ENCODE peak calls at places on chromosomes 6 and 20, in nine cellular contexts. O is fibroblast of the aortic adventitia, D is brain microvascular endothelial cell, M is lower leg skin, E is fibroblast of pulmonary artery, L is AG10803, B is mammary epithelial cell, T is neural progenitor cell, S is endothelial cell of umbilical vein. V is an unnamed sample.

GRCh38 chr6:156109713-156110112 is 654.1 kb upstream of the NOX3 start:
- DNase-seq in O (peak), D (no peak), M (no peak), E (no peak), L (no peak), B (no peak), T (no peak), S (peak), V (no peak)

GRCh38 chr20:17643531-17644188 is 38.4 kb downstream of the RRBP1 start:
- DNase-seq in O (peak), D (peak), M (no peak), E (no peak), L (no peak), B (no peak), T (no peak), S (peak), V (no peak)

GRCh38 chr6:17907467-17908229 is 79.8 kb downstream of the KIF13A start:
- DNase-seq in O (peak), D (peak), M (peak), E (peak), L (peak), B (peak), T (no peak), S (no peak), V (no peak)

GRCh38 chr6:125197795-125198269 is 44.3 kb downstream of the TPD52L1 start:
- DNase-seq in O (peak), D (peak), M (no peak), E (peak), L (peak), B (peak), T (no peak), S (peak), V (peak)

GRCh38 chr20:10427060-10427692 is 6.8 kb downstream of the MKKS start:
- DNase-seq in O (peak), D (peak), M (no peak), E (peak), L (peak), B (peak), T (peak), S (peak), V (peak)

GRCh38 chr20:1210501-1210900 is 7.2 kb downstream of the C20orf202 start:
- DNase-seq in O (no peak), D (no peak), M (no peak), E (no peak), L (no peak), B (no peak), T (no peak), S (no peak), V (no peak)

GRCh38 chr6:39050453-39051112 is 2.0 kb downstream of the GLP1R start:
- DNase-seq in O (no peak), D (no peak), M (no peak), E (no peak), L (no peak), B (peak), T (no peak), S (no peak), V (no peak)

GRCh38 chr6:166688901-166689300 is 61.9 kb upstream of the RPS6KA2 start:
- DNase-seq in O (no peak), D (no peak), M (no peak), E (no peak), L (no peak), B (no peak), T (no peak), S (no peak), V (no peak)

GRCh38 chr20:59403962-59404314 is 103.5 kb downstream of the EDN3 start:
- DNase-seq in O (no peak), D (no peak), M (no peak), E (no peak), L (no peak), B (no peak), T (no peak), S (no peak), V (no peak)
- TF ChIP-seq CTCF in O (no peak), D (no peak), M (no peak), E (no peak), L (no peak), B (no peak), T (no peak), S (no peak), V (no peak)

DNA sequence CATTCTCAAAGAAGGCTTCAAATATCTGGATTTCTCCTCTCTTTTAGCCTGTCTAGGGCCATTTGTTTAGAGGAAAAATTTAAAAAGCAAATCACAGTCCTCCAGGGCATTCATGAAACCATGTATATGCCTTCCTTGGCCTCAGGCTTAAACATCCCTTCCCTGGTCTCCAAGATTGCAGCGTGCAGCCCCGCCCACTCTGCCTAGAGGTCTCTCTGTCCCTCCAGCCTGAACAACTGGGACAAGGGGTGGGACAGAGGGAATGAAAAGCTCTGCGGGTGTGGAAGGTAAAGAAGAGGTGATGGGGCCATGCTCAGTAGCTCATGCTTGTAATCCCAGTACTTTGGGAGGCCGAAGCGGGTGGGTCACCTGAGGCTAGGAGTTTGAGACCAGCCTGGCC is 9.8 kb upstream of the CBFA2T2 start:
- DNase-seq in O (no peak), D (no peak), M (no peak), E (no peak), L (no peak), B (no peak), T (peak), S (no peak), V (no peak)
- H3K4me3 ChIP-seq in O (no peak), D (no peak), M (no peak), E (no peak), L (no peak), B (no peak), T (no peak), S (no peak), V (no peak)

GRCh38 chr20:21520702-21521595 is 7.1 kb upstream of the NKX2-2 start:
- DNase-seq in O (peak), D (no peak), M (no peak), E (no peak), L (peak), B (no peak), T (peak), S (no peak), V (no peak)
- TF ChIP-seq CTCF in O (no peak), D (no peak), M (no peak), E (no peak), L (no peak), B (no peak), T (peak), S (no peak), V (no peak)

GRCh38 chr20:36632147-36632486 is 13.9 kb downstream of the SLA2 start:
- DNase-seq in O (no peak), D (no peak), M (no peak), E (no peak), L (no peak), B (no peak), T (no peak), S (no peak), V (no peak)

GRCh38 chr20:36628076-36628475 is 17.9 kb downstream of the SLA2 start:
- DNase-seq in O (no peak), D (peak), M (no peak), E (no peak), L (no peak), B (no peak), T (no peak), S (no peak), V (no peak)

GRCh38 chr20:36631651-36632050 is 14.3 kb downstream of the SLA2 start:
- DNase-seq in O (no peak), D (no peak), M (no peak), E (no peak), L (peak), B (peak), T (no peak), S (no peak), V (no peak)

GRCh38 chr20:36632487-36633284 is 13.3 kb downstream of the SLA2 start:
- DNase-seq in O (no peak), D (no peak), M (no peak), E (no peak), L (no peak), B (no peak), T (peak), S (no peak), V (no peak)

DNA sequence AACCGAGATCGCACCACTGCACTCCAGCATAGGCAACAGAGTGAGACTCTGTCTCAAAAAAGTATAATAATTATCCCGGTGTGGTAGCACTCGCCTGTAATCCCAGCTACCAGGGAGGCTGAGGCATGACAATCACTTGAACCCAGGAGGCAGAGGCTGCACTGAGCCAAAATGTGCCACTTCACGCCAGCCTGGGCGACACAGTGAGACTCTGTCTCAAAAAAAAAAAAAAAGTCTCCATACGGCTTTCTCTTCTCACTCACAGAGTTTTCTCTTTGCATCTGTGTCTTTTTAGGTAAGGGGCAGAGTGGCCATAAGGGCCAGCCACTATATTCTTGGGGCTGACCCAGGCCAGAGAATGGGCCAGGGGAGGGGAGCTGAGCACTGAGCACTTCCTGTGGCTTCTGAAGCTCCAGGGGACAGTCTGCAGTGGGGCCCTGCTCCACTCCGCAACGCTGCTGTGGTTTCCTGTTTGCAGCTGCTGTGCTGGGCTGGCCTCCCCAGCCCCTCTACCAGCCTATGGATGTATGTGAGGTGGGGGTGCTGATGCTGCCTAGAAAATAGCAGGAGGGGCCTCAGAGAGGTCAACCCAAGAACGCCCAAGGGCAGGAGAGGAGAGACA is 16.2 kb downstream of the SLA2 start:
- DNase-seq in O (no peak), D (peak), M (no peak), E (no peak), L (no peak), B (no peak), T (no peak), S (no peak), V (no peak)
- H3K4me3 ChIP-seq in O (no peak), D (no peak), M (no peak), E (no peak), L (no peak), B (no peak), T (no peak), S (no peak), V (no peak)

GRCh38 chr6:129472239-129472638 is 237.7 kb downstream of the ARHGAP18 start:
- DNase-seq in O (no peak), D (no peak), M (no peak), E (no peak), L (no peak), B (no peak), T (peak), S (no peak), V (no peak)

GRCh38 chr6:129469070-129469662 is 240.8 kb downstream of the ARHGAP18 start:
- DNase-seq in O (no peak), D (peak), M (no peak), E (peak), L (no peak), B (peak), T (no peak), S (no peak), V (no peak)
- TF ChIP-seq CTCF in O (no peak), D (no peak), M (no peak), E (peak), L (peak), B (no peak), T (no peak), S (no peak), V (no peak)

GRCh38 chr6:84033523-84034451 is at the start of gene MRAP2:
- DNase-seq in O (no peak), D (peak), M (no peak), E (peak), L (peak), B (peak), T (peak), S (peak), V (no peak)

GRCh38 chr6:84037425-84038089 is 4.0 kb downstream of the MRAP2 start:
- DNase-seq in O (no peak), D (no peak), M (no peak), E (no peak), L (no peak), B (no peak), T (no peak), S (no peak), V (no peak)

DNA sequence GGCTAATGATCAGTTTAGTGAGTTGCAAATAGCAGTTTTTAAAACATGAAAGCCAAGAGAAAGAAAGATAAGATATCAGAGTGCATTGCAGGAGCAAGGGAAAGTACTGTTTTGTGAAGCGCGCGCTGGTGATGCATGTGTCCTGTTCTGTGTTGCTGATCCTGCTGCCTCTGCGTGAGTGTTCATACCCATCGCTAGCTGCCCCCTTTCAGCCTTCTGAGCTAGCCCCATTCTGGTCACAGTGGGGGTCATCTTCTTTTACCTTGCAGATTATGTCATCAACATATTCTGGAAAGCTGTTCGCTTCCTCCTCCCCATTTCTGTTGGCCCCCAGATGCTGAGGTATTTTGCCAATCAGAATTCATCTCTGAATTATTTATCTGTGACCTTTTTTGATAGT is 1.9 kb downstream of the MRAP2 start:
- DNase-seq in O (no peak), D (no peak), M (no peak), E (no peak), L (no peak), B (no peak), T (no peak), S (no peak), V (no peak)
- H3K4me3 ChIP-seq in O (no peak), D (no peak), M (no peak), E (no peak), L (no peak), B (no peak), T (no peak), S (no peak), V (no peak)

DNA sequence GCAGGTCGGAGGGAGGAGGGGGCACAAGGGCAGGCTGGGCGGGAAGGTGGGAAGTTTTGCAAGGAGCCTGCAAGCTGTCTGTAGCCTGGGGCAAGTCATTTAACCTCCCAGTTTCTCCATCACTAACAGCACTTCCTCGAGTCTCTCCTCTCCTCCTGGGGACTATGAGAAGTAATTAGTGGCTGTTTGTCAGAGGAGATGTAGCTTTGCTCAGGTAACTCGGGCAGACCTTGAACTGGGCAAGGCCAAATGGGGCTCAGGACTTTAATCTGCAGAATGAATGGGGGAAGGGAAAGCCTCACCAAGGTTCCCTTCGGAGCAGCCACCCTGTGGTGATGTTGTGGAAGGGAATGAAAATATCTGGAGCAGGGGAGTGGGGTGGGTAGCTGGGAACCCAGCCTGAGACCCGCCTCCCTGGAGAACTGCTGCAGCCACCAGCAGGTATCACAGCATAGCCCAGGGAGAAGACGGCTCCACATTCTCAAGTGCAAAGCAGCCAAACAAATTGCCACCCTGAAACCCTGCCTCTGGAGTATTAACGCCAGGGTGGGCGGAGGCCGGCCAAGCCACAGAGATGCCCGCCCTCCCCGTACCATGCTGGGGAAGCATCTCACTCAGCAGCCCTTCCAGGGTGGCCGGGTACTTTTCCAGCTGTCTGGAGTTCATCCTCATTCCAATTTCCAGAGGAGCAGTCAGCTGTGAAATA is 6.1 kb upstream of the LEMD2 start:
- DNase-seq in O (no peak), D (no peak), M (no peak), E (no peak), L (no peak), B (no peak), T (no peak), S (no peak), V (no peak)
- TF ChIP-seq CTCF in O (no peak), D (peak), M (no peak), E (no peak), L (peak), B (no peak), T (no peak), S (no peak), V (peak)